ENCODE peak calls at places on chromosomes 1 and 21, in seven cellular contexts. G is stimulated activated CD4-positive, alpha-beta T cell treated with anti-CD3 and anti-CD28 coated beads, TNF-alpha, amount 100 ng/mL, for 4 hours; N is activated T-cell treated with anti-CD3 and anti-CD28 coated beads for 24 hours; X is foreskin fibroblast; S is A549; O is endothelial cell; R is PC-3. H is an unnamed sample.

GRCh38 chr1:243851129-243851756 is 1.2 kb upstream of the AKT3 start:
- DNase-seq in G (no peak), N (no peak), X (no peak), S (peak), O (no peak), R (no peak), H (no peak)

GRCh38 chr1:44217809-44218410 is 4.6 kb downstream of the DMAP1 start:
- DNase-seq in G (peak), N (peak), X (peak), S (peak), O (peak), R (peak), H (peak)

GRCh38 chr1:92482665-92483441 is 3.9 kb downstream of the GFI1 start:
- DNase-seq in G (no peak), N (no peak), X (no peak), S (no peak), O (peak), R (no peak), H (no peak)

GRCh38 chr21:34545079-34545884 is 33.3 kb upstream of the KCNE1 start:
- DNase-seq in G (no peak), N (no peak), X (peak), S (peak), O (no peak), R (peak), H (no peak)

GRCh38 chr1:11991969-11992676 is 11.9 kb downstream of the MFN2 start:
- DNase-seq in G (no peak), N (no peak), X (no peak), S (no peak), O (no peak), R (no peak), H (no peak)

GRCh38 chr1:53295746-53296722 is 31.8 kb downstream of the LRP8 start:
- DNase-seq in G (no peak), N (no peak), X (no peak), S (no peak), O (no peak), R (no peak), H (no peak)

GRCh38 chr1:167661527-167662436 is 31.8 kb downstream of the RCSD1 start:
- DNase-seq in G (no peak), N (no peak), X (peak), S (peak), O (no peak), R (peak), H (no peak)

GRCh38 chr21:14542638-14543037 is 3.5 kb downstream of the SAMSN1 start:
- DNase-seq in G (no peak), N (no peak), X (no peak), S (no peak), O (no peak), R (no peak), H (no peak)

GRCh38 chr1:201171063-201172036 is 17.1 kb upstream of the TMEM9 start:
- DNase-seq in G (peak), N (peak), X (no peak), S (peak), O (peak), R (peak), H (no peak)

H was measured in lower leg skin.